ENCODE peak calls at places on chromosomes 3 and 15, in nine cellular contexts. V, J, K, P, T, O, I, E and Z are unnamed samples.

GRCh38 chr3:14278265-14278798 is 99.7 kb downstream of the LSM3 start:
- DNase-seq in V (no peak), J (no peak), K (no peak), P (no peak), T (no peak), O (no peak), I (no peak), E (no peak), Z (no peak)

GRCh38 chr3:11944052-11944673 is 60.0 kb upstream of the SYN2 start:
- DNase-seq in V (peak; percentile 31), J (peak; percentile 47), K (peak; percentile 19), P (peak; percentile 53), T (peak; percentile 6), O (peak; percentile 18), I (no peak), E (peak; percentile 30), Z (peak; percentile 23)

GRCh38 chr3:99903844-99904243 is 86.2 kb downstream of the CMSS1 start:
- DNase-seq in V (no peak), J (peak; percentile 39), K (peak; percentile 77), P (no peak), T (no peak), O (no peak), I (no peak), E (peak; percentile 37), Z (no peak)

GRCh38 chr15:78127882-78128281 is 3.4 kb downstream of the CIB2 start:
- DNase-seq in V (no peak), J (no peak), K (no peak), P (no peak), T (no peak), O (no peak), I (no peak), E (no peak), Z (no peak)

GRCh38 chr3:50339485-50340196 is 995 bp downstream of the RASSF1 start:
- DNase-seq in V (no peak), J (no peak), K (peak; percentile 67), P (no peak), T (peak; percentile 22), O (peak; percentile 52), I (no peak), E (no peak), Z (no peak)

GRCh38 chr3:100682056-100682853 is 27.0 kb upstream of the TFG start:
- DNase-seq in V (no peak), J (no peak), K (peak; percentile 2), P (no peak), T (no peak), O (no peak), I (no peak), E (no peak), Z (no peak)

GRCh38 chr3:107240183-107241091 is 136.8 kb upstream of the CCDC54 start:
- DNase-seq in V (peak; percentile 71), J (peak; percentile 73), K (peak; percentile 82), P (peak; percentile 86), T (peak; percentile 81), O (peak; percentile 76), I (peak; percentile 81), E (peak; percentile 76), Z (peak; percentile 79)

GRCh38 chr3:55489804-55490132 is 2.7 kb upstream of the WNT5A start:
- DNase-seq in V (peak; percentile 46), J (no peak), K (no peak), P (peak; percentile 29), T (peak; percentile 39), O (no peak), I (peak; percentile 50), E (no peak), Z (peak; percentile 74)

GRCh38 chr15:99103279-99103678 is 1.6 kb upstream of the SYNM start:
- DNase-seq in V (no peak), J (no peak), K (no peak), P (no peak), T (no peak), O (no peak), I (no peak), E (no peak), Z (no peak)

GRCh38 chr3:42804831-42805821 is 836 bp upstream of the HIGD1A start:
- DNase-seq in V (peak; percentile 38), J (peak; percentile 19), K (peak; percentile 16), P (peak; percentile 42), T (peak; percentile 22), O (no peak), I (peak; percentile 56), E (no peak), Z (peak; percentile 60)

GRCh38 chr3:168581718-168582332 is 486.1 kb upstream of the GOLIM4 start:
- DNase-seq in V (no peak), J (no peak), K (no peak), P (no peak), T (no peak), O (no peak), I (peak; percentile 29), E (no peak), Z (no peak)

GRCh38 chr15:68303560-68304436 is 26.3 kb downstream of the FEM1B start:
- DNase-seq in V (no peak), J (no peak), K (peak; percentile 33), P (peak; percentile 14), T (no peak), O (peak; percentile 23), I (no peak), E (no peak), Z (no peak)

GRCh38 chr15:87877114-87877810 is 379.3 kb downstream of the NTRK3 start:
- DNase-seq in V (no peak), J (no peak), K (peak; percentile 89), P (peak; percentile 61), T (peak; percentile 55), O (no peak), I (no peak), E (no peak), Z (no peak)

GRCh38 chr3:160941885-160942494 is 163.2 kb downstream of the B3GALNT1 start:
- DNase-seq in V (peak; percentile 74), J (peak; percentile 74), K (peak; percentile 75), P (peak; percentile 88), T (peak; percentile 74), O (peak; percentile 51), I (peak; percentile 71), E (peak; percentile 45), Z (peak; percentile 75)

GRCh38 chr3:150734795-150735119 is 28.2 kb downstream of the SIAH2 start:
- DNase-seq in V (no peak), J (no peak), K (no peak), P (no peak), T (no peak), O (no peak), I (no peak), E (no peak), Z (no peak)

GRCh38 chr3:30354972-30355371 is 251.4 kb upstream of the TGFBR2 start:
- DNase-seq in V (no peak), J (peak; percentile 46), K (no peak), P (no peak), T (peak; percentile 50), O (no peak), I (no peak), E (no peak), Z (no peak)

GRCh38 chr15:72375846-72376581 is at the start of gene HEXA:
- DNase-seq in V (peak; percentile 100), J (peak; percentile 88), K (peak; percentile 97), P (peak; percentile 97), T (peak; percentile 97), O (peak; percentile 88), I (peak; percentile 100), E (peak; percentile 84), Z (peak; percentile 99)

GRCh38 chr3:196156160-196156559 is 55.0 kb downstream of the ZDHHC19 start:
- DNase-seq in V (no peak), J (no peak), K (no peak), P (no peak), T (no peak), O (no peak), I (no peak), E (no peak), Z (no peak)

GRCh38 chr15:52737720-52738119 is 52.4 kb downstream of the ONECUT1 start:
- DNase-seq in V (no peak), J (peak; percentile 63), K (no peak), P (no peak), T (no peak), O (peak; percentile 62), I (no peak), E (peak; percentile 46), Z (no peak)

DNA sequence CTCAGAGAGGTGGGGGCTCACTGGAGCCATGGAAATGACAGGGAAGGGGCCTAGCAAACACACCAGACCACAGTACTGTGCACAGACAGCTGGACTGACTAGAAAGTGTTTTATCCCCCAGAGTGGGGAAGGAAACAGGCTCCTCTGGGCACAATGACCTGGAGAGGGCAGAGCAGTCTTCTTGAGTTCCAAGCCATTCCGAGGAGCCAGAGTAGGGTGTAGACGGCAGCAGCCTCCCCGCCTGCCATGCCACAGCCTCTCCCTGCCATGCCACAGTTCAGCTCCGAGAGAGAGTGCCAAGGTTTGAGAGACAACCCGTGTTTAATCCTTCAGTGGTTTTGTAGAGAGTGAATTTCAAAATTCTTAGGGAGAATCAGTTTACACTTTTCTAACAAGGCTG is 3.0 kb downstream of the PODXL2 start:
- DNase-seq in V (no peak), J (no peak), K (no peak), P (no peak), T (no peak), O (no peak), I (no peak), E (no peak), Z (no peak)
- TF ChIP-seq CTCF in V (no peak), J (no peak), K (no peak), P (no peak), T (no peak), O (no peak), I (no peak), E (no peak), Z (no peak)

DNA sequence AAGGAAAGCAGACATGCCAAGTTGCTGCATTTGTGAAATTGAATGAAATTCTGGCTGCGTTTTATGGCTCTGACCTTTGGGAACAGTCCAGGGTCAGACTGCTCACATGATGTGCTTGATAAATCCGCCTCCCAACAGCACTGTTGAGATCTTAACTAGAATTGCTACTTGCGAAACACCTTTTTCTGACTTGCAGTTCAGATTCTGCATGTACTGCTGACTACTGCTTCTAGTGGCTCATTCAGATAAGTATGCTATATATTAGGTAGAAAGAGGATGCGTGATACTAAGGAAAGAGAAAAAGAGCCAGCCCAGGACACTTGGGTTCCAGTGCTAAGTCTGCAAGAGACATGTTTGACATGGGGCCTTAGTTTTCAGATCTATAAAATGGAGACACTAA is 129.4 kb downstream of the LPP start:
- DNase-seq in V (no peak), J (peak; percentile 34), K (peak; percentile 91), P (peak; percentile 34), T (no peak), O (peak; percentile 74), I (no peak), E (no peak), Z (no peak)
- TF ChIP-seq CTCF in V (no peak), J (peak; percentile 34), K (peak; percentile 37), P (no peak), T (peak; percentile 5), O (no peak), I (no peak), E (no peak), Z (no peak)

DNA sequence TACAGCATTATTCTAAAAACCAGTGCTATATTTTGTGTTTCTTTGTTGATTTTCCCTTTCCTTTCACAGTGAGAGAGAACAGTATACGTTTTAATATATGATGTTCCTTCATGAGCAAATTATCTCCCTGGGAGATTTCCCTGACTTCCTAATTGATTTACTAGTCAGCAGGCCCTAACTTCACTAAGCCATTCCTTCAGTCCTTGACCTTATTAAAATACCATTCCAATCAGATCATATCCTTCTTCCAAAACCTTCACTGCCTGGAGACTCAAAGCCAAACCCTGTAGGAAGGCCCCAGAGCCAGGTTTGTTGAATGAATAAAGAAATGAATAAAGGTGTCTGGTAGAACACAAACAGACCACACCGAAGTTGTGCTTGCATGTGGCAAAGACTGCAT is 43.8 kb upstream of the ARHGEF3 start:
- DNase-seq in V (no peak), J (no peak), K (peak; percentile 79), P (no peak), T (no peak), O (peak; percentile 12), I (no peak), E (no peak), Z (no peak)
- TF ChIP-seq CTCF in V (no peak), J (no peak), K (no peak), P (no peak), T (no peak), O (no peak), I (no peak), E (no peak), Z (no peak)

GRCh38 chr15:34616613-34617012 is 33.2 kb upstream of the GOLGA8B start:
- DNase-seq in V (no peak), J (peak; percentile 75), K (peak; percentile 42), P (peak; percentile 26), T (peak; percentile 40), O (peak; percentile 33), I (no peak), E (peak; percentile 58), Z (no peak)
- TF ChIP-seq CTCF in V (no peak), J (peak; percentile 51), K (peak; percentile 21), P (no peak), T (peak; percentile 19), O (peak; percentile 17), I (no peak), E (peak; percentile 11), Z (no peak)